ENCODE peak calls at places on chromosomes 1 and 21, in five cellular contexts. F is nucleus accumbens, J is T-helper 9 cell, V is astrocyte, P is RCC 7860. H is an unnamed sample.

GRCh38 chr1:60746278-60746761 is 336.0 kb upstream of the NFIA start:
- DNase-seq in F (peak), J (no peak), V (no peak), P (no peak), H (peak)

GRCh38 chr1:226634611-226635246 is 86.2 kb downstream of the STUM start:
- DNase-seq in F (no peak), J (no peak), V (no peak), P (no peak), H (peak)

GRCh38 chr1:184929711-184930202 is 44.6 kb downstream of the NIBAN1 start:
- DNase-seq in F (no peak), J (no peak), V (no peak), P (no peak), H (no peak)

GRCh38 chr1:154342836-154343472 is 17.6 kb downstream of the ATP8B2 start:
- DNase-seq in F (no peak), J (peak), V (no peak), P (no peak), H (peak)

GRCh38 chr21:38567577-38568360 is 69.5 kb upstream of the ERG start:
- DNase-seq in F (no peak), J (no peak), V (peak), P (no peak), H (no peak)

GRCh38 chr1:41377397-41377796 is 16.2 kb downstream of the FOXO6 start:
- DNase-seq in F (no peak), J (no peak), V (no peak), P (no peak), H (no peak)

GRCh38 chr1:24955161-24955560 is 25.1 kb upstream of the RUNX3 start:
- DNase-seq in F (no peak), J (peak), V (peak), P (peak), H (no peak)

GRCh38 chr1:53968125-53968513 is 22.0 kb downstream of the LRRC42 start:
- DNase-seq in F (no peak), J (no peak), V (no peak), P (no peak), H (no peak)

GRCh38 chr1:27377760-27378495 is 3.3 kb upstream of the FCN3 start:
- DNase-seq in F (no peak), J (no peak), V (no peak), P (no peak), H (no peak)

GRCh38 chr1:66070491-66070890 is 277.8 kb downstream of the PDE4B start:
- DNase-seq in F (no peak), J (no peak), V (no peak), P (no peak), H (no peak)

GRCh38 chr1:10553124-10553523 is 78.4 kb downstream of the PEX14 start:
- DNase-seq in F (no peak), J (no peak), V (no peak), P (no peak), H (no peak)

GRCh38 chr1:238177960-238178359 is 287.2 kb upstream of the ZP4 start:
- DNase-seq in F (no peak), J (no peak), V (peak), P (no peak), H (no peak)